ENCODE peak calls at places on chromosomes 16 and 17, in nine cellular contexts. R is brain microvascular endothelial cell, I is WERI-Rb-1, J is fibroblast of lung, C is uterus, M is epithelial cell of esophagus, A is BJ, D is choroid plexus epithelial cell, P is GM10248. U is an unnamed sample.

GRCh38 chr17:82449136-82449882 is 1.2 kb downstream of the CYBC1 start:
- DNase-seq in R (no peak), I (no peak), J (no peak), C (no peak), M (no peak), A (no peak), D (no peak), P (peak), U (no peak)

GRCh38 chr17:2450016-2450650 is 49.3 kb upstream of the MNT start:
- DNase-seq in R (no peak), I (no peak), J (no peak), C (no peak), M (no peak), A (no peak), D (no peak), P (no peak), U (no peak)

GRCh38 chr17:35981908-35982330 is 622 bp upstream of the CCL16 start:
- DNase-seq in R (no peak), I (peak), J (no peak), C (no peak), M (no peak), A (no peak), D (no peak), P (no peak), U (no peak)

GRCh38 chr17:41140360-41141132 is at the start of gene KRTAP4-6:
- DNase-seq in R (peak), I (no peak), J (peak), C (no peak), M (peak), A (peak), D (peak), P (no peak), U (no peak)

GRCh38 chr17:9021158-9021984 is at the start of gene NTN1:
- DNase-seq in R (no peak), I (peak), J (peak), C (peak), M (peak), A (no peak), D (peak), P (peak), U (no peak)

GRCh38 chr17:58224315-58224714 is 5.3 kb upstream of the MKS1 start:
- DNase-seq in R (peak), I (no peak), J (peak), C (no peak), M (peak), A (no peak), D (peak), P (no peak), U (no peak)

GRCh38 chr16:65936096-65936495 is 430.4 kb upstream of the CDH5 start:
- DNase-seq in R (no peak), I (no peak), J (peak), C (no peak), M (no peak), A (no peak), D (peak), P (no peak), U (no peak)

GRCh38 chr16:88461291-88462269 is 8.5 kb downstream of the ZFPM1 start:
- DNase-seq in R (no peak), I (no peak), J (peak), C (no peak), M (no peak), A (no peak), D (peak), P (no peak), U (no peak)

GRCh38 chr17:81277421-81277820 is 17.7 kb downstream of the SLC38A10 start:
- DNase-seq in R (no peak), I (no peak), J (peak), C (peak), M (no peak), A (no peak), D (no peak), P (no peak), U (no peak)

GRCh38 chr16:60945225-60945624 is 1091.0 kb downstream of the CDH8 start:
- DNase-seq in R (no peak), I (no peak), J (peak), C (no peak), M (peak), A (no peak), D (peak), P (no peak), U (no peak)

GRCh38 chr17:82475458-82475857 is 16.9 kb downstream of the NARF start:
- DNase-seq in R (peak), I (no peak), J (no peak), C (no peak), M (no peak), A (no peak), D (no peak), P (no peak), U (no peak)

GRCh38 chr17:69724236-69724635 is 309.7 kb downstream of the MAP2K6 start:
- DNase-seq in R (no peak), I (no peak), J (peak), C (no peak), M (no peak), A (no peak), D (no peak), P (no peak), U (no peak)

GRCh38 chr17:81713556-81714411 is 1.7 kb downstream of the SLC25A10 start:
- DNase-seq in R (no peak), I (peak), J (no peak), C (peak), M (no peak), A (no peak), D (no peak), P (no peak), U (no peak)

DNA sequence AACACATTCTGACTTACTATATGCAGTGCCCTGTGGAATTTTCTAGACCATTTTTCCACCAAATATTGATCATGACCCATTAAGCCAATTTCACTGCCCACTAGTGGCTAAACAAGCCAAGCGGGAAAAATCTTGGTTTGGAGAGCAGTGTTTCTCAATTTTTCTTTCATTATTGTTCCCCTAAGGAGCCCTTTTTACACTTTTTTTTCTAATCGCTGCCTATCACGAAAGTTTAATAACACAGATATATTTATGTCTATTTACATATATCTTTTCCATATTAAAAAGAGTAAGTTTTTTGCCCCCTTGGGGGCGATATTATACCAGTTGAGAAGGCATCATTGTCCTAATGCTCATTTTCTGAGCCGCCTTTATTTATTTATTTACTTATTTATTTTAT is 10.8 kb upstream of the TLCD3B start:
- DNase-seq in R (no peak), I (no peak), J (peak), C (no peak), M (peak), A (no peak), D (peak), P (no peak), U (no peak)
- TF ChIP-seq CTCF in R (peak), I (peak), J (peak), C (peak), M (peak), A (peak), D (peak), P (no peak), U (no peak)

GRCh38 chr17:79109584-79109983 is 35.0 kb downstream of the ENGASE start:
- DNase-seq in R (no peak), I (no peak), J (no peak), C (no peak), M (no peak), A (no peak), D (no peak), P (no peak), U (no peak)
- TF ChIP-seq CTCF in R (peak), I (peak), J (no peak), C (no peak), M (no peak), A (peak), D (peak), P (no peak), U (no peak)

DNA sequence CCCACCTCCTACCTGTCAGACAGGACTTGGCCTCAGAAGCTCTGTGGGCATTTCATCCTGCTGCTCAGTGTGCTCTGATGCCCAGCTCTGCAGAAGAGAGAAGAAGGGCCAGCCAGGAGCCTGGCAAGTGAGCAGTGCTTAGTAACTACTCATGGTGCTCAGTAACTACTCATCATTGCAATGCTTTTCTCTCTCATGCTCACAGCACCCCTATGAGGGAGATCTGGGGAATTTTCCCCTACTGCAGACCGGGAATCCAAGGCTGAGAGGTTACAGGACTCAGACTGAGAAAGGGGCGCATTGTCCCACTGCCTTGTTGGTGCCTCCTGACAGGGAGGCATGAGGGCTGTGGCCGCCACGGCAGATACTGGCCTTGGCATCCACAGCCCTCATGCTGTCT is 261.1 kb downstream of the C16orf95 start:
- DNase-seq in R (peak), I (no peak), J (peak), C (no peak), M (peak), A (no peak), D (peak), P (no peak), U (no peak)
- TF ChIP-seq CTCF in R (peak), I (no peak), J (peak), C (no peak), M (no peak), A (peak), D (peak), P (no peak), U (no peak)

GRCh38 chr16:6341993-6342392 is 990.7 kb upstream of the RBFOX1 start:
- DNase-seq in R (no peak), I (no peak), J (no peak), C (no peak), M (no peak), A (no peak), D (no peak), P (no peak), U (no peak)

GRCh38 chr16:6349725-6350124 is 982.9 kb upstream of the RBFOX1 start:
- DNase-seq in R (no peak), I (no peak), J (no peak), C (no peak), M (no peak), A (no peak), D (no peak), P (no peak), U (no peak)

GRCh38 chr16:6343157-6343556 is 989.5 kb upstream of the RBFOX1 start:
- DNase-seq in R (no peak), I (no peak), J (no peak), C (no peak), M (no peak), A (no peak), D (no peak), P (no peak), U (no peak)

GRCh38 chr16:6345090-6345489 is 987.6 kb upstream of the RBFOX1 start:
- DNase-seq in R (no peak), I (no peak), J (no peak), C (no peak), M (no peak), A (no peak), D (no peak), P (no peak), U (no peak)
- TF ChIP-seq CTCF in R (peak), I (peak), J (no peak), C (no peak), M (no peak), A (no peak), D (peak), P (no peak), U (no peak)

GRCh38 chr16:4015275-4015990 is 100.8 kb downstream of the ADCY9 start:
- DNase-seq in R (no peak), I (no peak), J (peak), C (no peak), M (no peak), A (no peak), D (peak), P (no peak), U (no peak)

GRCh38 chr16:4016648-4017047 is 99.6 kb downstream of the ADCY9 start:
- DNase-seq in R (no peak), I (no peak), J (peak), C (no peak), M (no peak), A (no peak), D (peak), P (no peak), U (no peak)

GRCh38 chr16:4011940-4012629 is 104.2 kb downstream of the ADCY9 start:
- DNase-seq in R (no peak), I (no peak), J (no peak), C (no peak), M (no peak), A (no peak), D (no peak), P (no peak), U (no peak)

GRCh38 chr16:4017807-4018206 is 98.4 kb downstream of the ADCY9 start:
- DNase-seq in R (no peak), I (no peak), J (no peak), C (no peak), M (no peak), A (no peak), D (no peak), P (no peak), U (no peak)

DNA sequence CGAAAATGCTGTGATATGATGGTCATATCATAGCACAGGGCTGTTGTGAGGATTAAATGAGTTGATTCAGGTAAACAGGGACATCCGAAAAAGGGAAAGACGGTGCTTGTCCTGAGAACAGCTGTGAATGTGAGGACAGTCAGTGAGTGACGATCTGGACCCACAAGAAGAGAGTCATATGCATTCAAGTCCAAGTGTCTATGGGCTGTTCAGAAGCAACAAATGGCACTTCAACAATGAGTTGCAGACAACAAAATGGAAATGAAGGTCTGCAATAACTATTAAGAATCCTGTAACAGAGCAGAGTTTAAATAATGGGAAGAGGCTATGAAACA is 100.3 kb downstream of the ADCY9 start:
- DNase-seq in R (no peak), I (no peak), J (no peak), C (no peak), M (no peak), A (no peak), D (no peak), P (no peak), U (no peak)
- TF ChIP-seq CTCF in R (no peak), I (no peak), J (no peak), C (no peak), M (no peak), A (no peak), D (no peak), P (no peak), U (no peak)

GRCh38 chr17:979539-980405 is at the start of gene NXN:
- DNase-seq in R (peak), I (peak), J (peak), C (peak), M (peak), A (no peak), D (peak), P (peak), U (peak)
- TF ChIP-seq CTCF in R (peak), I (peak), J (no peak), C (peak), M (no peak), A (peak), D (peak), P (no peak), U (no peak)

GRCh38 chr16:84804326-84804725 is 15.5 kb upstream of the CRISPLD2 start:
- DNase-seq in R (no peak), I (no peak), J (no peak), C (no peak), M (no peak), A (no peak), D (no peak), P (no peak), U (no peak)

GRCh38 chr16:84806890-84807258 is 12.9 kb upstream of the CRISPLD2 start:
- DNase-seq in R (no peak), I (no peak), J (no peak), C (no peak), M (no peak), A (no peak), D (no peak), P (no peak), U (no peak)

GRCh38 chr16:84807776-84808175 is 12.0 kb upstream of the CRISPLD2 start:
- DNase-seq in R (no peak), I (no peak), J (no peak), C (no peak), M (no peak), A (no peak), D (no peak), P (no peak), U (no peak)

GRCh38 chr16:84808812-84809211 is 11.0 kb upstream of the CRISPLD2 start:
- DNase-seq in R (no peak), I (no peak), J (no peak), C (no peak), M (no peak), A (no peak), D (no peak), P (no peak), U (no peak)

GRCh38 chr16:84806256-84806889 is 13.4 kb upstream of the CRISPLD2 start:
- DNase-seq in R (peak), I (no peak), J (peak), C (no peak), M (no peak), A (peak), D (peak), P (peak), U (no peak)
- TF ChIP-seq CTCF in R (peak), I (no peak), J (no peak), C (no peak), M (no peak), A (no peak), D (no peak), P (no peak), U (no peak)

GRCh38 chr16:47873434-47873833 is 282.4 kb downstream of the ABCC12 start:
- DNase-seq in R (no peak), I (peak), J (no peak), C (no peak), M (no peak), A (no peak), D (no peak), P (no peak), U (no peak)
- TF ChIP-seq CTCF in R (peak), I (peak), J (peak), C (no peak), M (no peak), A (peak), D (peak), P (peak), U (no peak)